ENCODE peak calls at places on chromosomes 11 and 22, in nine cellular contexts. S is cardiac fibroblast, H is lower lobe of right lung, N is BE2C, E is neuronal stem cell, M is uterus, B is AG04450, X is Peyer's patch, O is MM.1S. Y is an unnamed sample.

GRCh38 chr22:33986167-33986771 is 66.0 kb upstream of the LARGE1 start:
- DNase-seq in S (no peak), H (no peak), N (no peak), E (no peak), M (no peak), B (no peak), X (no peak), O (no peak), Y (no peak)

GRCh38 chr11:706957-707816 is 1.2 kb downstream of the EPS8L2 start:
- DNase-seq in S (peak), H (peak), N (no peak), E (no peak), M (no peak), B (no peak), X (no peak), O (no peak), Y (peak)

GRCh38 chr22:39559456-39560105 is 11.0 kb upstream of the CACNA1I start:
- DNase-seq in S (no peak), H (no peak), N (peak), E (no peak), M (no peak), B (no peak), X (no peak), O (no peak), Y (no peak)

GRCh38 chr22:40685406-40685805 is 6.1 kb downstream of the MCHR1 start:
- DNase-seq in S (no peak), H (no peak), N (no peak), E (no peak), M (no peak), B (no peak), X (no peak), O (no peak), Y (no peak)

GRCh38 chr11:9893474-9893873 is 229.6 kb downstream of the SWAP70 start:
- DNase-seq in S (no peak), H (no peak), N (no peak), E (no peak), M (no peak), B (no peak), X (no peak), O (no peak), Y (no peak)

GRCh38 chr11:119935341-119935925 is 202.5 kb downstream of the TRIM29 start:
- DNase-seq in S (no peak), H (no peak), N (peak), E (no peak), M (no peak), B (no peak), X (no peak), O (no peak), Y (no peak)

GRCh38 chr22:22662095-22662494 is 17.7 kb downstream of the GGTLC2 start:
- DNase-seq in S (no peak), H (no peak), N (no peak), E (no peak), M (no peak), B (no peak), X (no peak), O (no peak), Y (no peak)

GRCh38 chr11:125376117-125376516 is 119.9 kb downstream of the FEZ1 start:
- DNase-seq in S (no peak), H (no peak), N (no peak), E (no peak), M (peak), B (no peak), X (no peak), O (peak), Y (peak)

GRCh38 chr22:34036936-34037335 is 116.7 kb upstream of the LARGE1 start:
- DNase-seq in S (no peak), H (no peak), N (no peak), E (peak), M (no peak), B (no peak), X (no peak), O (peak), Y (no peak)

GRCh38 chr11:118056806-118057205 is 20.1 kb upstream of the TMPRSS4 start:
- DNase-seq in S (no peak), H (no peak), N (no peak), E (no peak), M (no peak), B (no peak), X (no peak), O (no peak), Y (no peak)

GRCh38 chr11:82533628-82534353 is 199.9 kb downstream of the FAM181B start:
- DNase-seq in S (no peak), H (no peak), N (no peak), E (no peak), M (no peak), B (no peak), X (no peak), O (peak), Y (no peak)

GRCh38 chr22:38240734-38241252 is 32.0 kb downstream of the TMEM184B start:
- DNase-seq in S (peak), H (no peak), N (no peak), E (peak), M (no peak), B (peak), X (no peak), O (no peak), Y (no peak)

GRCh38 chr11:83467841-83468240 is 181.7 kb upstream of the CCDC90B start:
- DNase-seq in S (no peak), H (no peak), N (no peak), E (no peak), M (no peak), B (no peak), X (no peak), O (no peak), Y (no peak)

GRCh38 chr11:8111636-8112035 is 30.6 kb downstream of the TUB start:
- DNase-seq in S (no peak), H (no peak), N (no peak), E (no peak), M (no peak), B (no peak), X (no peak), O (no peak), Y (no peak)

GRCh38 chr11:120062561-120062930 is 75.4 kb downstream of the TRIM29 start:
- DNase-seq in S (no peak), H (no peak), N (no peak), E (no peak), M (no peak), B (no peak), X (no peak), O (no peak), Y (no peak)

DNA sequence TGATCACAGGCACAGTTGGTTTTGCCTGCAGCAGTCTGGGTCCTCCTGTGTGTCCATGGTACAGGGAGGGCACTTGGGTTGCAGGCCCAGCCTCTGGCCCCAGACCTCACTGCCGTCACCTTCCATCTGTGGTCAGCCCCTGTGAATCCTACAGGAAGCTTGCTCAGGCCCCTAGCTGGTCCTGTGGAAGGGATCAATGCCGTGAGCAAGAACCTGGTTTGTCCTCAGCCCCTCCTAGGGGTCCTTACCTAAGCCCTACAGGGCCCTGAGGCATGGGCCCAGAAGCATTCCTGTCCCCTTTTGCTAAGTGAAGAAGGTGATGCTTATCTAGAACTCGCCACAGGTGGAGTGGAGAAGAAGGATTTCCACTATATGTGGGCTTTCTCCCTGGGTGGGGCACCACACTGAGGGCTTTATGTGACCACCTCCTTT is 29.9 kb downstream of the MED15 start:
- DNase-seq in S (no peak), H (peak), N (no peak), E (no peak), M (no peak), B (no peak), X (no peak), O (no peak), Y (no peak)
- H3K4me3 ChIP-seq in S (no peak), H (no peak), N (no peak), E (no peak), M (no peak), B (no peak), X (no peak), O (no peak), Y (no peak)

DNA sequence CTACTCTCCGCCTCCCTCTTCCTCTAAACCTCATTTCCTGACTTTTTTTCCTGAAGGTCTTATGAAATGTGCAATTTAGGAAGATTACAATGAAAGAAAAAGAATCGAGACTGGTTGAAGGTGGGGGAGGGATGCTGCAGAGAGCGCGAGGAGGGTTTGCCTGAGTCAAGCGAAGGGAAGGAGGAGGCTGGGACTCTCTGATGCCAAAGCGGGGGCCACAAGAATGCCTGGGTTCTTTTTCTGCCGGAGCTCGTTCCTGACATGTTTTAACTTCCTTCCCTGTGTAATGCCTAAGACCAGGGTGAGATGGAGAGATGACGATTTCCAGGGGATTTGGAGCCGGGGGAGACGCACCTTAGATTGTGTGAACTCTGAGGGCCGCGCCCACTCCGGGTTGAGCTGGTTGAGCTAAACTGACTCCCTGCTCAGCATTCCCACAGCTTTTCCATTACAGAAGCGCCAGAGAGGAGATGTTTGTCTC is 270.5 kb upstream of the SORL1-AS1 start:
- DNase-seq in S (no peak), H (no peak), N (peak), E (no peak), M (peak), B (no peak), X (no peak), O (no peak), Y (peak)
- H3K4me3 ChIP-seq in S (peak), H (peak), N (peak), E (no peak), M (peak), B (peak), X (peak), O (no peak), Y (peak)

GRCh38 chr11:75810637-75811383 is 4.2 kb upstream of the UVRAG start:
- DNase-seq in S (no peak), H (no peak), N (no peak), E (no peak), M (no peak), B (no peak), X (no peak), O (no peak), Y (no peak)

GRCh38 chr11:75812542-75813040 is 2.4 kb upstream of the UVRAG start:
- DNase-seq in S (peak), H (no peak), N (no peak), E (no peak), M (no peak), B (no peak), X (no peak), O (no peak), Y (no peak)

GRCh38 chr11:75813126-75813525 is 1.9 kb upstream of the UVRAG start:
- DNase-seq in S (peak), H (no peak), N (no peak), E (no peak), M (no peak), B (no peak), X (no peak), O (no peak), Y (no peak)

GRCh38 chr11:75809991-75810390 is 5.0 kb upstream of the UVRAG start:
- DNase-seq in S (no peak), H (no peak), N (no peak), E (no peak), M (no peak), B (no peak), X (no peak), O (no peak), Y (no peak)

GRCh38 chr11:75811485-75811884 is 3.5 kb upstream of the UVRAG start:
- DNase-seq in S (no peak), H (no peak), N (no peak), E (no peak), M (no peak), B (no peak), X (no peak), O (no peak), Y (no peak)
- H3K4me3 ChIP-seq in S (no peak), H (no peak), N (no peak), E (no peak), M (no peak), B (no peak), X (no peak), O (no peak), Y (no peak)

DNA sequence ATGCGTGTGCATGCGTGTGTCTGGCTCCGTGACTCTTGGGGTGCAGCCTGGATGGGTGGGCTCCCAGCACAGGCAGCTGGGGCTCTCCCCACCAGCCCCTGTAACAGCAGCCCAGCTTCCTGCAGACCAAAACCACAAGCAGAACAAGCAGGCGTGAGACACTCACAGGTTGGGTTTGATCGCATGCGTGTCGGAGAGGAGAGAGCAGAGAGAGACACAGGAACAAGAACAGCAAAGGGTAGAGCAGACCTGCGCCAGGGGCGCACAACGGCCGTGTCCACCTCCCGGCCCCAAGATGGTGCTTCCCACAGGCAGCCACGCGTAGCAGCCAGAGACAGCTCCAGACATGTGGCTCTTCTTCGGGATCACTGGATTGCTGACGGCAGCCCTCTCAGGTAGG is at the start of gene CD6:
- DNase-seq in S (no peak), H (no peak), N (no peak), E (no peak), M (no peak), B (no peak), X (peak), O (no peak), Y (no peak)
- H3K4me3 ChIP-seq in S (no peak), H (peak), N (no peak), E (no peak), M (no peak), B (no peak), X (peak), O (no peak), Y (no peak)

Y was measured in heart left ventricle.